ENCODE peak calls at places on chromosomes 5 and 9, in seven cellular contexts. M is NCI-H1694 treated with DMSO at 0.1 percent for 48 hours; B is substantia nigra; R is activated T-cell treated with anti-CD3 and anti-CD28 coated beads for 1 hour; C is brain microvascular endothelial cell; N is T-helper 9 cell; V is stimulated activated naive CD8-positive, alpha-beta T cell treated with anti-CD3 and anti-CD28 coated beads, Interleukin-15, amount 100 ng/mL, for 72 hours. K is an unnamed sample.
A peak's percentile ranks its signal among the peaks of the same experiment; 100 is the strongest.

GRCh38 chr5:67404261-67405100 is 207.9 kb upstream of the CD180 start:
- DNase-seq in M (no peak), B (no peak), R (no peak), C (peak; percentile 31), N (no peak), V (no peak), K (peak; percentile 46)

GRCh38 chr5:1002836-1003235 is 5.8 kb upstream of the NKD2 start:
- DNase-seq in M (no peak), B (no peak), R (no peak), C (no peak), N (no peak), V (no peak), K (no peak)

GRCh38 chr9:83020864-83021263 is 42.1 kb downstream of the RASEF start:
- DNase-seq in M (no peak), B (no peak), R (no peak), C (no peak), N (no peak), V (no peak), K (no peak)

GRCh38 chr5:155943516-155944407 is 383.2 kb upstream of the SGCD start:
- DNase-seq in M (peak; percentile 27), B (peak; percentile 50), R (peak; percentile 2), C (peak; percentile 3), N (peak; percentile 4), V (peak; percentile 8), K (no peak)

GRCh38 chr5:38420691-38421395 is 135.6 kb downstream of the LIFR start:
- DNase-seq in M (peak; percentile 30), B (peak; percentile 8), R (peak; percentile 4), C (peak; percentile 84), N (no peak), V (no peak), K (peak; percentile 58)

GRCh38 chr5:107630184-107630583 is 40.6 kb downstream of the EFNA5 start:
- DNase-seq in M (no peak), B (no peak), R (no peak), C (no peak), N (no peak), V (no peak), K (no peak)

GRCh38 chr5:2889946-2890475 is 138.5 kb upstream of the IRX2 start:
- DNase-seq in M (no peak), B (no peak), R (no peak), C (no peak), N (no peak), V (no peak), K (no peak)

GRCh38 chr5:58071566-58071965 is 388.3 kb downstream of the PLK2 start:
- DNase-seq in M (no peak), B (no peak), R (no peak), C (no peak), N (no peak), V (no peak), K (no peak)

GRCh38 chr5:150120617-150121447 is 34.5 kb upstream of the CSF1R start:
- DNase-seq in M (no peak), B (no peak), R (no peak), C (no peak), N (no peak), V (no peak), K (no peak)

GRCh38 chr5:31921852-31922305 is 252.2 kb downstream of the GOLPH3 start:
- DNase-seq in M (no peak), B (no peak), R (no peak), C (peak; percentile 56), N (no peak), V (no peak), K (peak; percentile 70)

GRCh38 chr5:76590027-76590426 is 33.2 kb downstream of the F2RL2 start:
- DNase-seq in M (no peak), B (no peak), R (no peak), C (no peak), N (no peak), V (no peak), K (no peak)

GRCh38 chr5:73030995-73031394 is 75.2 kb downstream of the FCHO2 start:
- DNase-seq in M (no peak), B (no peak), R (no peak), C (peak; percentile 77), N (no peak), V (no peak), K (peak; percentile 84)

GRCh38 chr5:79464695-79465332 is 49.1 kb downstream of the HOMER1 start:
- DNase-seq in M (peak; percentile 45), B (no peak), R (no peak), C (no peak), N (no peak), V (no peak), K (peak; percentile 12)

GRCh38 chr9:127097683-127098082 is 24.8 kb downstream of the ANGPTL2 start:
- DNase-seq in M (no peak), B (no peak), R (no peak), C (no peak), N (no peak), V (no peak), K (no peak)

GRCh38 chr5:81631124-81631523 is 119.8 kb downstream of the SSBP2 start:
- DNase-seq in M (no peak), B (no peak), R (no peak), C (no peak), N (peak; percentile 16), V (peak; percentile 6), K (no peak)

GRCh38 chr5:142683885-142684505 is 1.9 kb downstream of the FGF1 start:
- DNase-seq in M (no peak), B (no peak), R (no peak), C (no peak), N (no peak), V (no peak), K (no peak)

GRCh38 chr5:154970759-154971158 is 29.9 kb downstream of the MRPL22 start:
- DNase-seq in M (no peak), B (no peak), R (no peak), C (peak; percentile 31), N (no peak), V (no peak), K (peak; percentile 32)

GRCh38 chr5:141359790-141360426 is at the start of gene PCDHGB2:
- DNase-seq in M (peak; percentile 32), B (no peak), R (no peak), C (no peak), N (no peak), V (no peak), K (peak; percentile 14)

GRCh38 chr9:129164246-129164930 is 13.7 kb downstream of the IER5L start:
- DNase-seq in M (no peak), B (no peak), R (no peak), C (no peak), N (no peak), V (no peak), K (no peak)

GRCh38 chr9:132412089-132412488 is 2.1 kb downstream of the CFAP77 start:
- DNase-seq in M (peak; percentile 11), B (no peak), R (no peak), C (peak; percentile 9), N (no peak), V (peak; percentile 40), K (no peak)

GRCh38 chr9:126609711-126610388 is 3.9 kb upstream of the LMX1B start:
- DNase-seq in M (no peak), B (no peak), R (no peak), C (no peak), N (no peak), V (no peak), K (no peak)

GRCh38 chr9:126938332-126938731 is 23.8 kb downstream of the RALGPS1 start:
- DNase-seq in M (no peak), B (no peak), R (no peak), C (no peak), N (no peak), V (no peak), K (no peak)

GRCh38 chr5:35659556-35659955 is 41.9 kb downstream of the SPEF2 start:
- DNase-seq in M (no peak), B (no peak), R (no peak), C (no peak), N (no peak), V (no peak), K (no peak)

GRCh38 chr5:74275204-74275992 is 365.1 kb downstream of the ENC1 start:
- DNase-seq in M (no peak), B (no peak), R (no peak), C (no peak), N (no peak), V (no peak), K (no peak)

GRCh38 chr5:18507114-18507513 is 872.9 kb downstream of the TAF11L14 start:
- DNase-seq in M (no peak), B (no peak), R (no peak), C (no peak), N (no peak), V (no peak), K (no peak)

K was measured in NCI-H226.